ENCODE peak calls at places on chromosomes 1 and 21, in four cellular contexts. One of them, this sample, is unnamed. For H3K4me1, the result is how much of the 10 kb centered on the place peaks cover.

GRCh38 chr1:54715493-54716298 is at the start of gene TTC4:
- DNase-seq in testis: peak
- DNase-seq in HCT116: peak
- DNase-seq in heart left ventricle: peak
- DNase-seq in this sample: peak

GRCh38 chr1:14921057-14921456 is 232.5 kb upstream of the TMEM51 start:
- DNase-seq in testis: no peak
- DNase-seq in heart left ventricle: peak
- DNase-seq in HCT116: no peak
- DNase-seq in this sample: no peak

GRCh38 chr1:150072959-150073358 is 5.4 kb downstream of the VPS45 start:
- DNase-seq in HCT116: peak
- DNase-seq in heart left ventricle: no peak
- DNase-seq in testis: no peak
- DNase-seq in this sample: no peak

GRCh38 chr1:20123696-20124450 is 4.5 kb upstream of the PLA2G2D start:
- DNase-seq in heart left ventricle: no peak
- DNase-seq in HCT116: no peak
- DNase-seq in testis: no peak
- DNase-seq in this sample: no peak

GRCh38 chr1:74689800-74690696 is 16.5 kb upstream of the ERICH3 start:
- DNase-seq in testis: peak
- DNase-seq in heart left ventricle: no peak
- DNase-seq in HCT116: peak
- DNase-seq in this sample: peak

GRCh38 chr1:147676306-147677085 is 6.2 kb upstream of the ACP6 start:
- DNase-seq in heart left ventricle: no peak
- DNase-seq in HCT116: no peak
- DNase-seq in testis: no peak
- DNase-seq in this sample: no peak

GRCh38 chr1:165516469-165516868 is 27.3 kb upstream of the LRRC52 start:
- DNase-seq in heart left ventricle: no peak
- DNase-seq in testis: no peak
- DNase-seq in HCT116: no peak
- DNase-seq in this sample: no peak

GRCh38 chr1:39378377-39378776 is 113.1 kb upstream of the BMP8A start:
- DNase-seq in HCT116: no peak
- DNase-seq in testis: no peak
- DNase-seq in heart left ventricle: no peak
- DNase-seq in this sample: no peak

GRCh38 chr21:35333831-35334593 is 284.9 kb upstream of the RUNX1 start:
- DNase-seq in heart left ventricle: peak
- DNase-seq in testis: no peak
- DNase-seq in HCT116: no peak
- DNase-seq in this sample: no peak

DNA sequence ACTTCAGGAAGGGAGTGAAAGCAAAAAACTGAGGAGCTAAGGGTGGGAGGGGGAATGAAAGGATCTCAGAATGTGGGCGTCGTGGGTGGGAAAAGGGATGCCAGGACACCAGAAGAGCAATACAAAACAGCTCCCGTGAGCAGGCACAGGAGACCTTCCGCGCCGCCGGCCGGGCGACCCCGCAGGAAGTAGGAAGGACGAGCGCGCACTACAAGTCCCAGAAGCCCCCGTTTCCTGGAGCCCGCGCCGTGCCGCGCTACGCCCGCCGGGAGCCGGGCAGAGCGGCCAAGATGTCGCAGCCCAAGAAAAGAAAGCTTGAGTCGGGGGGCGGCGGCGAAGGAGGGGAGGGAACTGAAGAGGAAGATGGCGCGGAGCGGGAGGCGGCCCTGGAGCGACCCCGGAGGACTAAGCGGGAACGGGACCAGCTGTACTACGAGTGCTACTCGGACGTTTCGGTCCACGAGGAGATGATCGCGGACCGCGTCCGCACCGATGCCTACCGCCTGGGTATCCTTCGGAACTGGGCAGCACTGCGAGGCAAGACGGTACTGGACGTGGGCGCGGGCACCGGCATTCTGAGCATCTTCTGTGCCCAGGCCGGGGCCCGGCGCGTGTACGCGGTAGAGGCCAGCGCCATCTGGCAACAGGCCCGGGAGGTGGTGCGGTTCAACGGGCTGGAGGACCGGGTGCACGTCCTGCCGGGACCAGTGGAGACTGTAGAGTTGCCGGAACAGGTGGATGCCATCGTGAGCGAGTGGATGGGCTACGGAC is at the start of gene PRMT6:
- DNase-seq in testis: peak
- DNase-seq in heart left ventricle: peak
- DNase-seq in HCT116: peak
- DNase-seq in this sample: peak
- TF ChIP-seq POLR2A in testis: peak
- TF ChIP-seq POLR2A in heart left ventricle: no peak
- TF ChIP-seq POLR2A in HCT116: no peak
- TF ChIP-seq POLR2A in this sample: no peak

GRCh38 chr1:111516008-111516535 is 12.6 kb upstream of the ADORA3 start:
- DNase-seq in HCT116: no peak
- DNase-seq in heart left ventricle: no peak
- DNase-seq in testis: peak
- DNase-seq in this sample: no peak
- H3K4me1 ChIP-seq in HCT116: under half
- H3K4me1 ChIP-seq in heart left ventricle: half or more
- H3K4me1 ChIP-seq in testis: under half
- H3K4me1 ChIP-seq in this sample: under half

GRCh38 chr1:110097507-110098221 is 14.6 kb upstream of the UBL4B start:
- DNase-seq in heart left ventricle: no peak
- DNase-seq in testis: peak
- DNase-seq in HCT116: no peak
- DNase-seq in this sample: no peak

GRCh38 chr1:110098222-110099026 is 13.8 kb upstream of the UBL4B start:
- DNase-seq in heart left ventricle: no peak
- DNase-seq in testis: no peak
- DNase-seq in HCT116: no peak
- DNase-seq in this sample: no peak

GRCh38 chr1:110106013-110106941 is 6.0 kb upstream of the UBL4B start:
- DNase-seq in testis: peak
- DNase-seq in heart left ventricle: peak
- DNase-seq in HCT116: peak
- DNase-seq in this sample: peak

GRCh38 chr1:110100335-110100734 is 11.9 kb upstream of the UBL4B start:
- DNase-seq in testis: no peak
- DNase-seq in heart left ventricle: no peak
- DNase-seq in HCT116: no peak
- DNase-seq in this sample: no peak

DNA sequence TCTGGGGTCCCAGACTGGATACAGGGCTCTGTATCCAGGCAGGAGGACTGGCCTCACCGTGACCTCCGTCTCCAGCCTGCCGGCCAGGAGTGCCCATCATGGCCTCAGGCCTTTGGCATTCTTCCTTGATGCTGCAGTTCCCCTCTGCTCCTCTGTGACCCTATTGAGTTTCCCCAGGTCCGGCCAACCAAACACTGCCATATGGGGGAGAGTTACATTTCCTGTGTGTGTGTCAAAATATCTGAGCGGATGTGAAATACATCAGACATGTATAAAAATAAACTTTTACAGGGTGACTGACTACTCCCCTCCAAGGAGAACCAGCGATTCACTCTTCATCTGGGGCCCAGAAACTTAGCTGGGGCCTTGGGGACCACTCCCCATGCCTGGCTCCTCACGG is 10.2 kb upstream of the UBL4B start:
- DNase-seq in testis: no peak
- DNase-seq in heart left ventricle: peak
- DNase-seq in HCT116: no peak
- DNase-seq in this sample: no peak
- TF ChIP-seq POLR2A in testis: no peak
- TF ChIP-seq POLR2A in heart left ventricle: no peak
- TF ChIP-seq POLR2A in HCT116: no peak
- TF ChIP-seq POLR2A in this sample: no peak

GRCh38 chr1:232131715-232132391 is 498.1 kb downstream of the SIPA1L2 start:
- DNase-seq in heart left ventricle: no peak
- DNase-seq in HCT116: no peak
- DNase-seq in testis: no peak
- DNase-seq in this sample: no peak
- H3K4me1 ChIP-seq in heart left ventricle: under half
- H3K4me1 ChIP-seq in HCT116: under half
- H3K4me1 ChIP-seq in testis: under half
- H3K4me1 ChIP-seq in this sample: under half

DNA sequence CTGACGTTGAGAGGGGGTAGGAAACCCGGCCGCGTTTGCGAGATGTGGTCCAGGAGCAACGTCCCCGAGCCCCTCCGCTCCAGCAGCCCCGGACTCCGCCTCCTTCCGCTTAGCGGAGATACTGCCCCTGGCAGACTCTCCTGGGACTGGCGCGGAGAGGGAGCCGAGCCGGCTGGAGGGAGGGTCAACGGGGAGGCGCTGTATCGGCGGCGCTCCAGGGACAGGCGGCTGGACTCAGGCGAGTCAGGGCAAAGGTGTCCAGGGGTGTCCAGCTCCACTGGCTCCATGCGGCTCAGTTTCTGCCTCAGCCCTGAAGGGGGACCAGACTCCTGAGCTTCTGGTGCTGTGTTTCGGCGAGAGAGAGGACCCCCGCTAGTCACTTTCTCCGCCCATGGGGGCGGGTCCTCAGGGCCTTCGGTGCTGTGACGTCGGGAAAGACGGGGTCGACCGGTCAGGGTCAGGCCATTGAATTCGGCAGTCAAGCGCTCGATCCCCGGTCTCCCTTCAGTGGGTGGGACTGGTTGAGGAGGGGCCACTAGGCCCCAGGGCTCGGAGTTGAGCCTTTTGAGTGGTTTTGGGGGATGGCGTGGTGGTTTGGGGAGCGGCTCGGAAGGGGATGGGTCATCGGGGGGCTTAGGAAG is 2.8 kb upstream of the LIX1L start:
- DNase-seq in HCT116: no peak
- DNase-seq in testis: peak
- DNase-seq in heart left ventricle: peak
- DNase-seq in this sample: peak
- TF ChIP-seq POLR2A in HCT116: no peak
- TF ChIP-seq POLR2A in testis: no peak
- TF ChIP-seq POLR2A in heart left ventricle: no peak
- TF ChIP-seq POLR2A in this sample: peak

GRCh38 chr1:234605983-234606730 is 3.8 kb downstream of the IRF2BP2 start:
- DNase-seq in HCT116: no peak
- DNase-seq in testis: no peak
- DNase-seq in heart left ventricle: peak
- DNase-seq in this sample: peak
- H3K4me1 ChIP-seq in HCT116: half or more
- H3K4me1 ChIP-seq in testis: under half
- H3K4me1 ChIP-seq in heart left ventricle: under half
- H3K4me1 ChIP-seq in this sample: under half

GRCh38 chr1:225777583-225778411 is at the start of gene SRP9:
- DNase-seq in heart left ventricle: peak
- DNase-seq in HCT116: peak
- DNase-seq in testis: peak
- DNase-seq in this sample: peak
- TF ChIP-seq POLR2A in heart left ventricle: no peak
- TF ChIP-seq POLR2A in HCT116: peak
- TF ChIP-seq POLR2A in testis: peak
- TF ChIP-seq POLR2A in this sample: peak

DNA sequence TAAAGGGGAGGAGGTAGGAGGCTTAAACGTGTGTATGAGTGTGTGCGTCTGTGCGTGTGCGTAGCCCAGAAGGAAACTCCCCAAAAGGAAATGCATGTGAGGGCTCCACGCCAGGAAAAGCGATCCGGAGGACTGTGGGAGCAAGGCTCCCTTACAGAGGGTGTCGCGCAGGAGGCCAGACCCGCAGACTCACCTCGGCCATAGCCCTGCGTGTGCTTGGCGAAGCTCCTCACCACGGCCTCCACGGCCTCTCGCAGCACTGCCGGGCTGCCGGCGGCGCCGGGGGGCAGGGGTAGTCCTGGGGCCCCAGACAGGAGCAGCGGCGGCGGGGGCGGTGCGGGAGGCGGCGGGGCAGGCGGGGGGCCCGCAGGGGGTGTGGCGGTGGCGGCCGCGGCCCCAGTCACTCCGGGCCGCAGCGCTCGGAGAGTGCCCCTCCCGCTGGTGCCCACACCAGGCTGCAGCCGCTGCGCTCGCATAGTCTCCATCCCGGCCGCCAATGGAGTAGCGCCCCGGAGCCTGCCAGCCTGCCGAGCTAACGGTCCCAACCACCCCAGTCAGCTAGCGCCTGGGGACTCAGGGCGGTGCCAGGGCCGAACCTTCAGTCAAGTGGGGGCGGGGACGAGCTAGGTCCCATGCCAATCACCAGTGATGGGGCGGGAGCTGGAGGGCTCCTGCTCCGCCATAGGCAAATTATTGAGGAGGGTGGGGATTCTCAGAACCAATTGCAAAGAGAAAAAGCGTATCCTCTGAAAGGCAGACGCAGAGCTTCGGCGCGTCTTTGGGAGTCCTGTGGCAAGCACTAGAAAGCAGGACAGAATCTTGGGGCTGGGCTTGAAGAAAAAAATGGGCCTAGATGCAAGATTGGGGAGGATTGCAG is at the start of gene LIX1L:
- DNase-seq in testis: peak
- DNase-seq in heart left ventricle: peak
- DNase-seq in HCT116: peak
- DNase-seq in this sample: peak
- H3K4me1 ChIP-seq in testis: under half
- H3K4me1 ChIP-seq in heart left ventricle: half or more
- H3K4me1 ChIP-seq in HCT116: under half
- H3K4me1 ChIP-seq in this sample: under half

GRCh38 chr1:155324041-155324716 is 3.5 kb downstream of the RUSC1 start:
- DNase-seq in HCT116: peak
- DNase-seq in testis: peak
- DNase-seq in heart left ventricle: peak
- DNase-seq in this sample: peak
- TF ChIP-seq POLR2A in HCT116: peak
- TF ChIP-seq POLR2A in testis: no peak
- TF ChIP-seq POLR2A in heart left ventricle: no peak
- TF ChIP-seq POLR2A in this sample: peak

DNA sequence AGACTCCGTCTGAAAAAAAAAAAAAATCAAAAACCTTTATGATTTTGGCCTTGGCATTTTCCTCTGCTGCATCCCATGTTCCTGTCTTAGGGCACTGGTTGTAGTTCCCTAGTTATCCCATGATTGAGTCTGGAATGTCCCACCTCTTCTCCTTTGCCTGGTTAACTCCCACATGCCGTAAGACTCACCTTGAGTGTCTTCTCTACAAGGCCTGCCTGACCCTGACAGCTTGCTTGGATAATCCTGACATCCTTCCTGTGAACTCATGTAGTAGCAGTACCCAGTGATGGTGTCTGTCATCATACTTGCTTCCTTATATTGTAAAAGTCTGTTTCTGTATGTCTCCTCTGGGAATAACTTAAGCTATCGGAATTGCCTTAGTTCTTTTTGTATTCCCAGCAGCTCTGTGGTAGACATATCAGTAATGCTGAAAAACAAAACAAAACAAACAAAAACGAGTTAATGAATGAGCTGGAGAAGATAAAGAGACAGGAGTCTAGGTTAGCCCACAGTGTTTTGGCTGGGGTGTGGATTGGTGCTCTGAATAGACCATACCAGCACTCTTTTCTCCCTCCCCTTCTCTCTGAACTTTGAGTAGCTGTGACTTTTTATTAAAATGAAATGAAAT is 15.0 kb downstream of the NEK7 start:
- DNase-seq in testis: no peak
- DNase-seq in heart left ventricle: no peak
- DNase-seq in HCT116: no peak
- DNase-seq in this sample: no peak
- H3K4me1 ChIP-seq in testis: under half
- H3K4me1 ChIP-seq in heart left ventricle: half or more
- H3K4me1 ChIP-seq in HCT116: under half
- H3K4me1 ChIP-seq in this sample: under half

This sample was measured in Peyer's patch.